ENCODE peak calls at places on chromosomes 6 and 20, in five cellular contexts. One of them, this sample, is unnamed.

GRCh38 chr6:40791004-40791403 is 203.8 kb upstream of the LRFN2 start:
- DNase-seq in naive thymus-derived CD4-positive, alpha-beta T cell: no peak
- DNase-seq in nucleus accumbens: no peak
- DNase-seq in HTR-8/SVneo: no peak
- DNase-seq in NCI-H2081: no peak
- DNase-seq in this sample: no peak

GRCh38 chr6:141610741-141611140 is 522.0 kb upstream of the GJE1 start:
- DNase-seq in naive thymus-derived CD4-positive, alpha-beta T cell: no peak
- DNase-seq in nucleus accumbens: no peak
- DNase-seq in HTR-8/SVneo: no peak
- DNase-seq in NCI-H2081: no peak
- DNase-seq in this sample: no peak

GRCh38 chr6:5234869-5235268 is 25.9 kb downstream of the LYRM4 start:
- DNase-seq in naive thymus-derived CD4-positive, alpha-beta T cell: no peak
- DNase-seq in nucleus accumbens: no peak
- DNase-seq in HTR-8/SVneo: no peak
- DNase-seq in NCI-H2081: no peak
- DNase-seq in this sample: no peak

GRCh38 chr6:93575495-93575894 is 156.1 kb upstream of the EPHA7 start:
- DNase-seq in naive thymus-derived CD4-positive, alpha-beta T cell: no peak
- DNase-seq in nucleus accumbens: no peak
- DNase-seq in HTR-8/SVneo: no peak
- DNase-seq in NCI-H2081: no peak
- DNase-seq in this sample: no peak

GRCh38 chr6:122647765-122648164 is 37.6 kb downstream of the PKIB start:
- DNase-seq in naive thymus-derived CD4-positive, alpha-beta T cell: no peak
- DNase-seq in nucleus accumbens: no peak
- DNase-seq in HTR-8/SVneo: no peak
- DNase-seq in NCI-H2081: no peak
- DNase-seq in this sample: no peak

GRCh38 chr6:164911151-164911550 is 398.3 kb downstream of the C6orf118 start:
- DNase-seq in naive thymus-derived CD4-positive, alpha-beta T cell: no peak
- DNase-seq in nucleus accumbens: no peak
- DNase-seq in HTR-8/SVneo: no peak
- DNase-seq in NCI-H2081: no peak
- DNase-seq in this sample: no peak

GRCh38 chr20:57692393-57692792 is 17.4 kb downstream of the PMEPA1 start:
- DNase-seq in naive thymus-derived CD4-positive, alpha-beta T cell: no peak
- DNase-seq in nucleus accumbens: no peak
- DNase-seq in HTR-8/SVneo: no peak
- DNase-seq in NCI-H2081: no peak
- DNase-seq in this sample: no peak

GRCh38 chr6:25311251-25311910 is 32.2 kb downstream of the CARMIL1 start:
- DNase-seq in naive thymus-derived CD4-positive, alpha-beta T cell: no peak
- DNase-seq in nucleus accumbens: no peak
- DNase-seq in HTR-8/SVneo: peak; percentile 29
- DNase-seq in NCI-H2081: no peak
- DNase-seq in this sample: no peak

GRCh38 chr20:43681468-43681942 is 14.6 kb downstream of the MYBL2 start:
- DNase-seq in naive thymus-derived CD4-positive, alpha-beta T cell: no peak
- DNase-seq in nucleus accumbens: no peak
- DNase-seq in HTR-8/SVneo: no peak
- DNase-seq in NCI-H2081: peak; percentile 18
- DNase-seq in this sample: no peak

GRCh38 chr20:13231031-13231752 is 10.1 kb downstream of the ISM1 start:
- DNase-seq in naive thymus-derived CD4-positive, alpha-beta T cell: peak; percentile 46
- DNase-seq in nucleus accumbens: no peak
- DNase-seq in HTR-8/SVneo: no peak
- DNase-seq in NCI-H2081: no peak
- DNase-seq in this sample: peak; percentile 65

GRCh38 chr6:169246445-169246844 is 7.2 kb downstream of the THBS2 start:
- DNase-seq in naive thymus-derived CD4-positive, alpha-beta T cell: no peak
- DNase-seq in nucleus accumbens: no peak
- DNase-seq in HTR-8/SVneo: no peak
- DNase-seq in NCI-H2081: no peak
- DNase-seq in this sample: no peak

GRCh38 chr6:21189721-21190120 is 403.8 kb upstream of the SOX4 start:
- DNase-seq in naive thymus-derived CD4-positive, alpha-beta T cell: no peak
- DNase-seq in nucleus accumbens: no peak
- DNase-seq in HTR-8/SVneo: no peak
- DNase-seq in NCI-H2081: peak; percentile 70
- DNase-seq in this sample: no peak

GRCh38 chr6:170313716-170314295 is 7.2 kb downstream of the FAM120B start:
- DNase-seq in naive thymus-derived CD4-positive, alpha-beta T cell: no peak
- DNase-seq in nucleus accumbens: no peak
- DNase-seq in HTR-8/SVneo: no peak
- DNase-seq in NCI-H2081: no peak
- DNase-seq in this sample: no peak

GRCh38 chr20:50037123-50037522 is 54.3 kb downstream of the SNAI1 start:
- DNase-seq in naive thymus-derived CD4-positive, alpha-beta T cell: no peak
- DNase-seq in nucleus accumbens: no peak
- DNase-seq in HTR-8/SVneo: no peak
- DNase-seq in NCI-H2081: no peak
- DNase-seq in this sample: no peak

This sample was measured in naive thymus-derived CD8-positive, alpha-beta T cell.